ENCODE peak calls at places on chromosomes 12 and 14, in six cellular contexts. Z is stimulated activated CD8-positive, alpha-beta memory T cell treated with anti-CD3 and anti-CD28 coated beads, Interleukin-12 subunit alpha, Interleukin-12 subunit beta, amount 100 ng/mL, for 4 hours; F is HEK293T; I is NCI-H460; Y is NCI-H1092; A is iPS DF 6.9. N is an unnamed sample.

GRCh38 chr12:53998174-53998899 is 1.6 kb upstream of the HOXC9 start:
- DNase-seq in Z (no peak), F (no peak), I (no peak), Y (no peak), A (no peak), N (no peak)

GRCh38 chr14:91336093-91336450 is 81.5 kb downstream of the CCDC88C start:
- DNase-seq in Z (no peak), F (no peak), I (no peak), Y (no peak), A (no peak), N (no peak)

GRCh38 chr14:92907316-92907911 is 15.5 kb upstream of the CHGA start:
- DNase-seq in Z (no peak), F (no peak), I (no peak), Y (no peak), A (no peak), N (no peak)

GRCh38 chr14:86296173-86296572 is 766.2 kb downstream of the FLRT2 start:
- DNase-seq in Z (no peak), F (no peak), I (no peak), Y (peak), A (no peak), N (no peak)

GRCh38 chr12:120496353-120497340 is 734 bp downstream of the DYNLL1 start:
- DNase-seq in Z (peak), F (peak), I (no peak), Y (no peak), A (no peak), N (peak)

GRCh38 chr12:86787419-86787818 is 531.2 kb upstream of the MGAT4C start:
- DNase-seq in Z (no peak), F (no peak), I (no peak), Y (no peak), A (no peak), N (no peak)

GRCh38 chr14:89373185-89373584 is 43.8 kb downstream of the FOXN3 start:
- DNase-seq in Z (no peak), F (no peak), I (no peak), Y (no peak), A (no peak), N (no peak)

GRCh38 chr12:108133482-108133881 is 4.4 kb downstream of the WSCD2 start:
- DNase-seq in Z (no peak), F (no peak), I (no peak), Y (no peak), A (no peak), N (no peak)

GRCh38 chr12:94614288-94614721 is 36.1 kb downstream of the TMCC3 start:
- DNase-seq in Z (no peak), F (peak), I (no peak), Y (no peak), A (no peak), N (no peak)

GRCh38 chr14:83988274-83988673 is 1541.7 kb upstream of the FLRT2 start:
- DNase-seq in Z (no peak), F (no peak), I (peak), Y (no peak), A (no peak), N (no peak)

GRCh38 chr14:61262082-61262481 is 19.1 kb downstream of the TMEM30B start:
- DNase-seq in Z (no peak), F (no peak), I (no peak), Y (no peak), A (no peak), N (no peak)

GRCh38 chr14:75537071-75537470 is 14.8 kb downstream of the BATF start:
- DNase-seq in Z (no peak), F (no peak), I (no peak), Y (no peak), A (no peak), N (no peak)

GRCh38 chr12:18798445-18799139 is 60.7 kb downstream of the CAPZA3 start:
- DNase-seq in Z (no peak), F (no peak), I (no peak), Y (no peak), A (no peak), N (no peak)